ENCODE peak calls at places on chromosomes 5 and 9, in six cellular contexts. One of them, this sample, is unnamed.

GRCh38 chr5:39464096-39464495 is 39.3 kb upstream of the DAB2 start:
- DNase-seq in upper lobe of left lung: no peak
- DNase-seq in foreskin fibroblast: no peak
- DNase-seq in fibroblast of lung: no peak
- DNase-seq in coronary artery: no peak
- DNase-seq in RWPE2: no peak
- DNase-seq in this sample: no peak

GRCh38 chr5:80615266-80615914 is 39.1 kb upstream of the MSH3 start:
- DNase-seq in upper lobe of left lung: no peak
- DNase-seq in foreskin fibroblast: no peak
- DNase-seq in fibroblast of lung: peak; percentile 4
- DNase-seq in coronary artery: no peak
- DNase-seq in RWPE2: no peak
- DNase-seq in this sample: no peak

GRCh38 chr5:134070979-134071849 is 43.3 kb upstream of the TCF7 start:
- DNase-seq in upper lobe of left lung: no peak
- DNase-seq in foreskin fibroblast: no peak
- DNase-seq in fibroblast of lung: peak; percentile 28
- DNase-seq in coronary artery: no peak
- DNase-seq in RWPE2: no peak
- DNase-seq in this sample: no peak

GRCh38 chr9:96875460-96876142 is 21.3 kb upstream of the ZNF782 start:
- DNase-seq in upper lobe of left lung: peak; percentile 72
- DNase-seq in foreskin fibroblast: peak; percentile 83
- DNase-seq in fibroblast of lung: peak; percentile 71
- DNase-seq in coronary artery: no peak
- DNase-seq in RWPE2: peak; percentile 83
- DNase-seq in this sample: peak; percentile 67

GRCh38 chr5:172749881-172750608 is 20.9 kb downstream of the DUSP1 start:
- DNase-seq in upper lobe of left lung: peak; percentile 23
- DNase-seq in foreskin fibroblast: peak; percentile 26
- DNase-seq in fibroblast of lung: peak; percentile 57
- DNase-seq in coronary artery: peak; percentile 92
- DNase-seq in RWPE2: no peak
- DNase-seq in this sample: no peak

GRCh38 chr9:131289301-131290038 is at the start of gene PLPP7:
- DNase-seq in upper lobe of left lung: no peak
- DNase-seq in foreskin fibroblast: peak; percentile 83
- DNase-seq in fibroblast of lung: peak; percentile 73
- DNase-seq in coronary artery: peak; percentile 91
- DNase-seq in RWPE2: no peak
- DNase-seq in this sample: no peak

GRCh38 chr9:15206949-15207696 is 99.9 kb downstream of the TTC39B start:
- DNase-seq in upper lobe of left lung: no peak
- DNase-seq in foreskin fibroblast: no peak
- DNase-seq in fibroblast of lung: no peak
- DNase-seq in coronary artery: no peak
- DNase-seq in RWPE2: no peak
- DNase-seq in this sample: no peak

GRCh38 chr5:137395011-137395755 is 103.9 kb downstream of the SPOCK1 start:
- DNase-seq in upper lobe of left lung: no peak
- DNase-seq in foreskin fibroblast: peak; percentile 9
- DNase-seq in fibroblast of lung: peak; percentile 80
- DNase-seq in coronary artery: no peak
- DNase-seq in RWPE2: no peak
- DNase-seq in this sample: peak; percentile 56

GRCh38 chr5:178685386-178686059 is 44.9 kb downstream of the ZNF354A start:
- DNase-seq in upper lobe of left lung: no peak
- DNase-seq in foreskin fibroblast: no peak
- DNase-seq in fibroblast of lung: no peak
- DNase-seq in coronary artery: no peak
- DNase-seq in RWPE2: no peak
- DNase-seq in this sample: no peak

GRCh38 chr9:99590879-99591278 is 230.8 kb upstream of the NR4A3 start:
- DNase-seq in upper lobe of left lung: no peak
- DNase-seq in foreskin fibroblast: no peak
- DNase-seq in fibroblast of lung: no peak
- DNase-seq in coronary artery: no peak
- DNase-seq in RWPE2: no peak
- DNase-seq in this sample: no peak

GRCh38 chr9:2722715-2723114 is 5.4 kb downstream of the KCNV2 start:
- DNase-seq in upper lobe of left lung: no peak
- DNase-seq in foreskin fibroblast: peak; percentile 82
- DNase-seq in fibroblast of lung: peak; percentile 78
- DNase-seq in coronary artery: no peak
- DNase-seq in RWPE2: no peak
- DNase-seq in this sample: no peak

GRCh38 chr5:90747693-90748092 is 189.1 kb downstream of the ADGRV1 start:
- DNase-seq in upper lobe of left lung: no peak
- DNase-seq in foreskin fibroblast: no peak
- DNase-seq in fibroblast of lung: peak; percentile 8
- DNase-seq in coronary artery: no peak
- DNase-seq in RWPE2: no peak
- DNase-seq in this sample: peak; percentile 10

GRCh38 chr5:134874831-134875655 is 872 bp downstream of the TXNDC15 start:
- DNase-seq in upper lobe of left lung: peak; percentile 58
- DNase-seq in foreskin fibroblast: peak; percentile 88
- DNase-seq in fibroblast of lung: peak; percentile 88
- DNase-seq in coronary artery: peak; percentile 80
- DNase-seq in RWPE2: peak; percentile 82
- DNase-seq in this sample: no peak

GRCh38 chr9:138051586-138052321 is 174.2 kb downstream of the CACNA1B start:
- DNase-seq in upper lobe of left lung: peak; percentile 5
- DNase-seq in foreskin fibroblast: no peak
- DNase-seq in fibroblast of lung: no peak
- DNase-seq in coronary artery: no peak
- DNase-seq in RWPE2: no peak
- DNase-seq in this sample: no peak

GRCh38 chr9:112642126-112642525 is 75.8 kb downstream of the INIP start:
- DNase-seq in upper lobe of left lung: no peak
- DNase-seq in foreskin fibroblast: no peak
- DNase-seq in fibroblast of lung: no peak
- DNase-seq in coronary artery: no peak
- DNase-seq in RWPE2: no peak
- DNase-seq in this sample: no peak

DNA sequence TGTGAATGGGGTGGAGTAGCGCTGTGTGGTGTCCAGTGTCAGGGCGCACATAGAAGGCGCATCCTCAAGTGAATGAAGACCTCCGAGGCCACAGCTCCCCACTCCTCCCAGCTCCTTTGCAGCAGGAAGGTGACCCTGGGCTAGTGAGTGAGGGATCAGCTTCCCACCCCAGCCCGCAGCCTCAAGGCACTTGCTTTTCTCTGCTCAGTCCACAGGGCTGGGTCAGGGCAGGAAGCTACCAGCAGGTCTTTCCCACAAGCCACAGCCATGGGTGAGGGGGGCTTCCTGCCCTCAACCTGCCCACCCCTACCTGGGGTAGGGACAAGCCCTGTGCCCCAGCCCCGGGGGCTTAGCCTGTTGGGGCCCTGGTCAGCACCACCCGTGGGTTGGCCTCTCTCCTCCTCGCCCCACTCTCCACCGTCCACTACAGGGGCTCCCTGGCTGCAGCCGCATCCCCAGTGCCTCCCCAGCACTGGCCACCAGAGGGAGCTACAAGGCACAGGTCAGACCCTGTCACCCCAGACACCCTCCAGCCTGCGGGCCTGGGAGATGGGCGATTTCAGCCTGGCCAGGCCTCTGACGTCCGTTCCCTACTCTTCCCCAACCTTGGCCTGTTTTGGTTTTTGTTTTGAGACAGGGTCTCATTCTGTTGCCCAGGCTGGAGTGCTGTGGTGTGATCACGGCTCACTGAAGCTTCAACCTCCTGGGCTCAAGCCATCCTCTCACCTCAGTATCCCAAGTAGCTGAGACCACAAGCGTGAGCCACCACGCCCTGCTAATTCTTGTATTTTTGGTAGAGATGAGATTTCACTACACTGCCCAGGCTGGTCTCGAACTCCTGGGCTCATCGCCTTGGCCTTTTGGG is 1.3 kb upstream of the ABCA2 start:
- DNase-seq in upper lobe of left lung: peak; percentile 82
- DNase-seq in foreskin fibroblast: peak; percentile 82
- DNase-seq in fibroblast of lung: peak; percentile 26
- DNase-seq in coronary artery: no peak
- DNase-seq in RWPE2: no peak
- DNase-seq in this sample: no peak
- H3K4me3 ChIP-seq in upper lobe of left lung: peak overlapping the region; percentile 54
- H3K4me3 ChIP-seq in foreskin fibroblast: no peak overlapping the region
- H3K4me3 ChIP-seq in fibroblast of lung: no peak overlapping the region
- H3K4me3 ChIP-seq in coronary artery: peak overlapping the region; percentile 85
- H3K4me3 ChIP-seq in RWPE2: peak overlapping the region; percentile 40
- H3K4me3 ChIP-seq in this sample: peak overlapping the region; percentile 55

GRCh38 chr9:97921959-97922905 is at the start of gene TRMO:
- DNase-seq in upper lobe of left lung: peak; percentile 97
- DNase-seq in foreskin fibroblast: peak; percentile 99
- DNase-seq in fibroblast of lung: peak; percentile 99
- DNase-seq in coronary artery: peak; percentile 98
- DNase-seq in RWPE2: peak; percentile 95
- DNase-seq in this sample: peak; percentile 94
- TF ChIP-seq CTCF in upper lobe of left lung: peak; percentile 37
- TF ChIP-seq CTCF in foreskin fibroblast: peak; percentile 69
- TF ChIP-seq CTCF in fibroblast of lung: peak; percentile 54
- TF ChIP-seq CTCF in coronary artery: peak; percentile 33
- TF ChIP-seq CTCF in RWPE2: peak; percentile 78
- TF ChIP-seq CTCF in this sample: peak; percentile 76

DNA sequence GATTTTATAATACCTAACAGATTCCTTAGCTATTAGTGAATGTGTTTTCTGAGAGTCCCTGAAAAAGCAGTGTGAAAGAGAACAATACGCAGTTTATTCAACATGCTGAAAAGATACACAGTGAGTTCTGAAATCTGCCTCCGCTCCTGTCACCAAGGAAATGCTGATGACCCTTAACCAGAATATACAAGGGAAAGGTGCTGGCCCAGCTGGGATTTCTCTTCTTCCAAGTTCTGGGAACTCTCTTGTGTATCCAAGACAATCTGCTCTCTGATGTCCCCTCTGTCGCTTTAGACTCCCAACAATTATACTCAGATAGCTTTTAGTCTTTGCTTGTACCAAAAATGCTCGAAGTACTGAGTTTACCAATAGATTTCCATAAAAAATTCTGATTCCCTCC is 214.9 kb downstream of the TMEM167A start:
- DNase-seq in upper lobe of left lung: no peak
- DNase-seq in foreskin fibroblast: no peak
- DNase-seq in fibroblast of lung: no peak
- DNase-seq in coronary artery: no peak
- DNase-seq in RWPE2: no peak
- DNase-seq in this sample: no peak
- H3K4me3 ChIP-seq in upper lobe of left lung: no peak overlapping the region
- H3K4me3 ChIP-seq in foreskin fibroblast: no peak overlapping the region
- H3K4me3 ChIP-seq in fibroblast of lung: no peak overlapping the region
- H3K4me3 ChIP-seq in coronary artery: no peak overlapping the region
- H3K4me3 ChIP-seq in RWPE2: no peak overlapping the region
- H3K4me3 ChIP-seq in this sample: no peak overlapping the region

GRCh38 chr5:62144395-62145022 is 161.5 kb upstream of the KIF2A start:
- DNase-seq in upper lobe of left lung: peak; percentile 49
- DNase-seq in foreskin fibroblast: peak; percentile 57
- DNase-seq in fibroblast of lung: peak; percentile 55
- DNase-seq in coronary artery: no peak
- DNase-seq in RWPE2: no peak
- DNase-seq in this sample: no peak

GRCh38 chr5:62142351-62142750 is 163.7 kb upstream of the KIF2A start:
- DNase-seq in upper lobe of left lung: no peak
- DNase-seq in foreskin fibroblast: no peak
- DNase-seq in fibroblast of lung: no peak
- DNase-seq in coronary artery: no peak
- DNase-seq in RWPE2: no peak
- DNase-seq in this sample: no peak

GRCh38 chr5:62139741-62140140 is 166.3 kb upstream of the KIF2A start:
- DNase-seq in upper lobe of left lung: no peak
- DNase-seq in foreskin fibroblast: no peak
- DNase-seq in fibroblast of lung: no peak
- DNase-seq in coronary artery: no peak
- DNase-seq in RWPE2: no peak
- DNase-seq in this sample: no peak

GRCh38 chr5:62138607-62139006 is 167.4 kb upstream of the KIF2A start:
- DNase-seq in upper lobe of left lung: no peak
- DNase-seq in foreskin fibroblast: no peak
- DNase-seq in fibroblast of lung: no peak
- DNase-seq in coronary artery: no peak
- DNase-seq in RWPE2: no peak
- DNase-seq in this sample: no peak

DNA sequence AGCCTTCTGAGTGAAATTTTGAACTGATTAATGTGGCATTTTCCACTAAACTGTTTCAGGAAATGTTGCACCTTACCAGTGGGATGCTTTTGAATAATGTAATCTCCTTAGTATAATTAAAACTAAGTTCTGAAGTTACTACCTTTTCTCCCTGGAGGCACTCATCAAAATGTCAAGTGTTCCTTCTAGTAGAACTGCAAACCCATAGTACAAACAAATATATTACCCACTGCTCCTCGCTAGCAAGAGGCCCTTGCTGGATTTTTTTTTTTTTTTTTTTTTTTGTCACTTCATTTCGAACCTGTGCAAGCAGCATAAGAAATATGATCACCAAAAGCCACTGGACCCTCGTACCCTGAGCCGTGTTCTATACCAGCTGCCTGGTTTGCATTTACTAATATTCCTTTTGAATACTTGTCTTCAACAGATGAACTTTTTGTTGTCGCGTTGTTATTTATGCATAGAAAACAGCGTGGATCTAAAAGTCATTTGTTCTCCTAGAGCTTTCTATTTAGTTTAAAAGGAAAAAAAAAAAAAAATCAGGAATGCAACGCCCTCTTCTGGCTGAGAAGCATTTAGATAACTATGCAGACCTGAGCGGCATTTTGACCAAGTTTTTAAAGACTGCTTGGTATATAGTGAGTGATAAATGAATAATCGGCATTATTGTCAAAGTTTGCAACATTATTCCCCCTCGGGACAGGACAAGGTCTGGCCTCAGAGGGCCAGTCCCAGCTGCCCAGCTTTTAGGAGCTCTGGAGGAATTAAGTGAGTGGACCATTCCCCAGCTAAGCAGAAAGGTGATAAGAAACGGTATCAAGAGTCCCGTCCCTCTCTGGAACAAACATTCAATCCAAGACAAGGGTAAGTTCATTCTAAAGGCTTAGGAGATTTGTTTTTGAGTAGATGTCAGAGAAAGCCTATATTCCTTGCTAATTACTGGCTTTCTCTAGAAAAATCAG is 162.5 kb upstream of the KIF2A start:
- DNase-seq in upper lobe of left lung: no peak
- DNase-seq in foreskin fibroblast: peak; percentile 72
- DNase-seq in fibroblast of lung: peak; percentile 22
- DNase-seq in coronary artery: no peak
- DNase-seq in RWPE2: no peak
- DNase-seq in this sample: no peak
- TF ChIP-seq CTCF in upper lobe of left lung: peak; percentile 16
- TF ChIP-seq CTCF in foreskin fibroblast: peak; percentile 46
- TF ChIP-seq CTCF in fibroblast of lung: peak; percentile 61
- TF ChIP-seq CTCF in coronary artery: no peak
- TF ChIP-seq CTCF in RWPE2: peak; percentile 91
- TF ChIP-seq CTCF in this sample: peak; percentile 55

DNA sequence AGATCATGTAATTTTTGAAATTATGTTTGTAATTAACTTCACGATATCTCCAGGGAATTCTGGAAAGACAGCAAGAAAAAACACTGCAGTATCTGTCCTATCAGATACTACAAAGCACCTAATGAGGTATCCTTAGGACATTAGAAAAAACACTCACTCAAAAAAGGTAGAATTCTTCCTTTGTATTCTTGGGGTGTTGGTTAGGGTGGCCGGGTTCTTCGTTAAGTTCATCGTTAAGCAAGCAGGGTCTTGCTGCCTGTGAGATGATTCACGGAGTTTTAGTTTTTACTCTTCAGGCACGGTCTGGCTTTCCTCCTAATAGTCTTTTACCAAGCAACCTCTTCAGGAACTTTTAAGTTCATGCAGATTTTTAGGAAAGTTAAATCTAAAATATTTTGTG is 91.4 kb upstream of the IRX4 start:
- DNase-seq in upper lobe of left lung: no peak
- DNase-seq in foreskin fibroblast: no peak
- DNase-seq in fibroblast of lung: no peak
- DNase-seq in coronary artery: no peak
- DNase-seq in RWPE2: no peak
- DNase-seq in this sample: no peak
- H3K4me3 ChIP-seq in upper lobe of left lung: no peak overlapping the region
- H3K4me3 ChIP-seq in foreskin fibroblast: no peak overlapping the region
- H3K4me3 ChIP-seq in fibroblast of lung: no peak overlapping the region
- H3K4me3 ChIP-seq in coronary artery: no peak overlapping the region
- H3K4me3 ChIP-seq in RWPE2: peak overlapping the region; percentile 1
- H3K4me3 ChIP-seq in this sample: no peak overlapping the region